ENCODE peak calls at places on chromosomes 3 and 15, in five cellular contexts. One of them, this sample, is unnamed.

GRCh38 chr3:129766135-129766534 is 127.4 kb downstream of the TMCC1 start:
- DNase-seq in BJ: no peak
- DNase-seq in IMR-90: no peak
- DNase-seq in OCI-LY7: no peak
- DNase-seq in PC-3: no peak
- DNase-seq in this sample: no peak

GRCh38 chr15:74540135-74540760 is 772 bp upstream of the ARID3B start:
- DNase-seq in OCI-LY7: peak
- DNase-seq in PC-3: peak
- DNase-seq in IMR-90: peak
- DNase-seq in BJ: no peak
- DNase-seq in this sample: no peak

GRCh38 chr15:53872410-53872809 is 105.8 kb upstream of the UNC13C start:
- DNase-seq in IMR-90: no peak
- DNase-seq in OCI-LY7: no peak
- DNase-seq in PC-3: no peak
- DNase-seq in BJ: no peak
- DNase-seq in this sample: no peak

GRCh38 chr15:65077981-65078352 is 1.4 kb downstream of the KBTBD13 start:
- DNase-seq in PC-3: no peak
- DNase-seq in OCI-LY7: no peak
- DNase-seq in IMR-90: no peak
- DNase-seq in BJ: no peak
- DNase-seq in this sample: no peak

GRCh38 chr3:55661141-55661540 is 174.0 kb upstream of the WNT5A start:
- DNase-seq in BJ: no peak
- DNase-seq in IMR-90: no peak
- DNase-seq in OCI-LY7: peak
- DNase-seq in PC-3: no peak
- DNase-seq in this sample: no peak

GRCh38 chr3:66133050-66133757 is 87.6 kb upstream of the SLC25A26 start:
- DNase-seq in BJ: no peak
- DNase-seq in IMR-90: peak
- DNase-seq in PC-3: peak
- DNase-seq in OCI-LY7: no peak
- DNase-seq in this sample: no peak

GRCh38 chr3:168436327-168436726 is 340.6 kb upstream of the GOLIM4 start:
- DNase-seq in PC-3: no peak
- DNase-seq in OCI-LY7: no peak
- DNase-seq in BJ: no peak
- DNase-seq in IMR-90: no peak
- DNase-seq in this sample: no peak

GRCh38 chr3:147008886-147009285 is 397.5 kb downstream of the ZIC4 start:
- DNase-seq in BJ: peak
- DNase-seq in OCI-LY7: no peak
- DNase-seq in IMR-90: no peak
- DNase-seq in PC-3: no peak
- DNase-seq in this sample: no peak

GRCh38 chr15:81293728-81294500 is 30.0 kb downstream of the STARD5 start:
- DNase-seq in BJ: no peak
- DNase-seq in PC-3: no peak
- DNase-seq in IMR-90: no peak
- DNase-seq in OCI-LY7: peak
- DNase-seq in this sample: no peak

GRCh38 chr3:56547486-56547885 is 9.5 kb upstream of the CCDC66 start:
- DNase-seq in OCI-LY7: peak
- DNase-seq in IMR-90: no peak
- DNase-seq in BJ: no peak
- DNase-seq in PC-3: no peak
- DNase-seq in this sample: no peak

GRCh38 chr3:197001972-197002700 is 27.5 kb downstream of the MELTF start:
- DNase-seq in IMR-90: no peak
- DNase-seq in PC-3: no peak
- DNase-seq in BJ: no peak
- DNase-seq in OCI-LY7: peak
- DNase-seq in this sample: no peak

GRCh38 chr3:112372396-112372795 is 39.4 kb downstream of the CD200 start:
- DNase-seq in IMR-90: no peak
- DNase-seq in BJ: no peak
- DNase-seq in OCI-LY7: no peak
- DNase-seq in PC-3: no peak
- DNase-seq in this sample: no peak

GRCh38 chr3:36895488-36896409 is 49.1 kb downstream of the TRANK1 start:
- DNase-seq in IMR-90: no peak
- DNase-seq in OCI-LY7: no peak
- DNase-seq in BJ: no peak
- DNase-seq in PC-3: no peak
- DNase-seq in this sample: no peak

GRCh38 chr3:185152433-185153169 is at the start of gene C3orf70:
- DNase-seq in PC-3: peak
- DNase-seq in IMR-90: peak
- DNase-seq in OCI-LY7: no peak
- DNase-seq in BJ: peak
- DNase-seq in this sample: peak

GRCh38 chr3:107112356-107112755 is 264.9 kb upstream of the CCDC54 start:
- DNase-seq in BJ: no peak
- DNase-seq in IMR-90: no peak
- DNase-seq in OCI-LY7: no peak
- DNase-seq in PC-3: no peak
- DNase-seq in this sample: no peak

GRCh38 chr3:28575100-28575747 is 226.6 kb upstream of the AZI2 start:
- DNase-seq in IMR-90: no peak
- DNase-seq in PC-3: no peak
- DNase-seq in BJ: no peak
- DNase-seq in OCI-LY7: no peak
- DNase-seq in this sample: no peak

GRCh38 chr15:82847703-82848102 is 38.3 kb downstream of the WHAMM start:
- DNase-seq in OCI-LY7: no peak
- DNase-seq in IMR-90: peak
- DNase-seq in PC-3: no peak
- DNase-seq in BJ: no peak
- DNase-seq in this sample: peak

GRCh38 chr3:109921509-109921908 is 584.2 kb upstream of the DPPA4 start:
- DNase-seq in OCI-LY7: no peak
- DNase-seq in BJ: no peak
- DNase-seq in PC-3: no peak
- DNase-seq in IMR-90: no peak
- DNase-seq in this sample: no peak

GRCh38 chr15:71800835-71801745 is 9.3 kb upstream of the NR2E3 start:
- DNase-seq in IMR-90: peak
- DNase-seq in BJ: no peak
- DNase-seq in PC-3: peak
- DNase-seq in OCI-LY7: peak
- DNase-seq in this sample: no peak

GRCh38 chr15:40055576-40056293 is 16.8 kb upstream of the SRP14 start:
- DNase-seq in PC-3: no peak
- DNase-seq in BJ: no peak
- DNase-seq in OCI-LY7: no peak
- DNase-seq in IMR-90: no peak
- DNase-seq in this sample: no peak

GRCh38 chr3:151796105-151796705 is 17.7 kb upstream of the AADAC start:
- DNase-seq in PC-3: no peak
- DNase-seq in IMR-90: peak
- DNase-seq in OCI-LY7: no peak
- DNase-seq in BJ: no peak
- DNase-seq in this sample: no peak

GRCh38 chr3:196711838-196712513 is at the start of the genes CEP19 and PIGX:
- DNase-seq in PC-3: peak
- DNase-seq in OCI-LY7: peak
- DNase-seq in BJ: peak
- DNase-seq in IMR-90: peak
- DNase-seq in this sample: peak

GRCh38 chr3:62559831-62560445 is 186.6 kb upstream of the FEZF2 start:
- DNase-seq in OCI-LY7: peak
- DNase-seq in PC-3: peak
- DNase-seq in IMR-90: peak
- DNase-seq in BJ: peak
- DNase-seq in this sample: no peak

GRCh38 chr3:129881261-129881660 is 12.2 kb downstream of the TMCC1 start:
- DNase-seq in OCI-LY7: no peak
- DNase-seq in IMR-90: no peak
- DNase-seq in BJ: no peak
- DNase-seq in PC-3: no peak
- DNase-seq in this sample: no peak

GRCh38 chr3:192915724-192916123 is 1.9 kb downstream of the MB21D2 start:
- DNase-seq in PC-3: peak
- DNase-seq in OCI-LY7: no peak
- DNase-seq in BJ: no peak
- DNase-seq in IMR-90: peak
- DNase-seq in this sample: no peak

GRCh38 chr3:66195347-66195783 is 25.4 kb upstream of the SLC25A26 start:
- DNase-seq in IMR-90: peak
- DNase-seq in OCI-LY7: no peak
- DNase-seq in BJ: peak
- DNase-seq in PC-3: peak
- DNase-seq in this sample: no peak

GRCh38 chr3:17891139-17891850 is 148.9 kb upstream of the TBC1D5 start:
- DNase-seq in BJ: peak
- DNase-seq in PC-3: peak
- DNase-seq in IMR-90: peak
- DNase-seq in OCI-LY7: no peak
- DNase-seq in this sample: no peak

GRCh38 chr3:122716667-122717066 is 36.0 kb downstream of the PARP14 start:
- DNase-seq in IMR-90: no peak
- DNase-seq in BJ: no peak
- DNase-seq in PC-3: no peak
- DNase-seq in OCI-LY7: no peak
- DNase-seq in this sample: no peak

GRCh38 chr3:167493240-167493639 is 19.4 kb upstream of the SERPINI2 start:
- DNase-seq in OCI-LY7: peak
- DNase-seq in IMR-90: no peak
- DNase-seq in BJ: no peak
- DNase-seq in PC-3: peak
- DNase-seq in this sample: no peak

GRCh38 chr3:94225176-94225742 is 162.4 kb downstream of the NSUN3 start:
- DNase-seq in BJ: no peak
- DNase-seq in PC-3: peak
- DNase-seq in OCI-LY7: no peak
- DNase-seq in IMR-90: no peak
- DNase-seq in this sample: no peak

GRCh38 chr3:16374047-16375019 is 109.3 kb downstream of the OXNAD1 start:
- DNase-seq in PC-3: no peak
- DNase-seq in IMR-90: no peak
- DNase-seq in BJ: no peak
- DNase-seq in OCI-LY7: peak
- DNase-seq in this sample: no peak
- TF ChIP-seq CTCF in PC-3: no peak
- TF ChIP-seq CTCF in IMR-90: no peak
- TF ChIP-seq CTCF in BJ: no peak
- TF ChIP-seq CTCF in OCI-LY7: no peak
- TF ChIP-seq CTCF in this sample: no peak

DNA sequence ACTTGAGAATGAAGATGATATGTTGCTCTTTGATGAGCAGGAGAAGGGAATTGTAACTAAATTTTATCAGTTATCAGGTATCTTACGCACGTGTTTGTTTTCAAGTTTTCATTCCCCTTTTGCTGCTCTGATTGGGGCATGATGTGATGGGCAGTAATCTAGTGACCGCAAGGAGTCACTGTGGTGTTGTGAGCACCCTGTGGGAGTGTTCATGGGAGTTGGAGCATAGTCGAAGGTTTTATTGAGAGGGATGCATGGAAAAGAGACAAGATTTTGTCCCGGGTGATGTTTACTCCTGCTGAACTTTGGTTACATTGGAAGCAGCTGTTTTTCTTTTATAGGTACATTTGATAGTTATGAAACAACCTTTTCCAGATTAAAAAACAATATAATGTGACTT is 2.1 kb downstream of the FAN1 start:
- DNase-seq in BJ: no peak
- DNase-seq in PC-3: peak
- DNase-seq in OCI-LY7: no peak
- DNase-seq in IMR-90: peak
- DNase-seq in this sample: peak
- TF ChIP-seq CTCF in BJ: peak
- TF ChIP-seq CTCF in PC-3: peak
- TF ChIP-seq CTCF in OCI-LY7: no peak
- TF ChIP-seq CTCF in IMR-90: peak
- TF ChIP-seq CTCF in this sample: no peak

GRCh38 chr3:33491697-33492096 is 51.5 kb upstream of the UBP1 start:
- DNase-seq in BJ: no peak
- DNase-seq in IMR-90: no peak
- DNase-seq in PC-3: no peak
- DNase-seq in OCI-LY7: no peak
- DNase-seq in this sample: no peak
- TF ChIP-seq CTCF in BJ: no peak
- TF ChIP-seq CTCF in IMR-90: no peak
- TF ChIP-seq CTCF in PC-3: no peak
- TF ChIP-seq CTCF in OCI-LY7: no peak
- TF ChIP-seq CTCF in this sample: no peak

DNA sequence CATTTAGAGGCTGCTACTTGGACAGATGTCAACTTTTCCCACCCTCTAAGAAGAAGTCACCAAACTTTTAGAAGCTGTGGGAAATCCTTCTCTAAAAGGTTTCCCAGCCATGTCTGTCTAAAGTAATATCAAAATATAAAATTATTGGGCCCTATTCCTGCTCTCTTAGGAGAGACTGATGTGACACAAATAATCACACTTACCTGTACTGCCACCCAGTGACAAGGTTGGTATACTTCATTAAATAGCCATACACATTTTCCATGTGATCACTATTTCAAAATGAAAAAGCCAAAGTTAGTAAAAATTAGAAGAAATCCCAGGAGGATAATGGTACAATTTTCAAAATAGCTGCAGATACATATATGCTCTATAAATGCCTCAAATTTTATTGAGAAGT is 12.6 kb downstream of the OSBPL11 start:
- DNase-seq in OCI-LY7: peak
- DNase-seq in PC-3: peak
- DNase-seq in BJ: no peak
- DNase-seq in IMR-90: peak
- DNase-seq in this sample: no peak
- TF ChIP-seq CTCF in OCI-LY7: peak
- TF ChIP-seq CTCF in PC-3: peak
- TF ChIP-seq CTCF in BJ: no peak
- TF ChIP-seq CTCF in IMR-90: peak
- TF ChIP-seq CTCF in this sample: peak

GRCh38 chr3:179811321-179812095 is 158.7 kb downstream of the USP13 start:
- DNase-seq in PC-3: peak
- DNase-seq in IMR-90: peak
- DNase-seq in BJ: peak
- DNase-seq in OCI-LY7: peak
- DNase-seq in this sample: no peak
- TF ChIP-seq CTCF in PC-3: peak
- TF ChIP-seq CTCF in IMR-90: peak
- TF ChIP-seq CTCF in BJ: peak
- TF ChIP-seq CTCF in OCI-LY7: peak
- TF ChIP-seq CTCF in this sample: peak

This sample was measured in osteocyte.